ENCODE peak calls at places on chromosomes 2 and 18, in six cellular contexts. N is sigmoid colon, O is spleen, Y is GM23338, Z is prostate gland, T is GM12878. F is an unnamed sample.

GRCh38 chr2:230153390-230153976 is 66.3 kb downstream of the SP110 start:
- DNase-seq in N (no peak), O (no peak), Y (no peak), Z (no peak), T (no peak), F (no peak)

GRCh38 chr18:44823782-44824181 is 143.1 kb downstream of the SETBP1 start:
- DNase-seq in N (no peak), O (no peak), Y (no peak), Z (no peak), T (no peak), F (no peak)

GRCh38 chr2:216596234-216596985 is 36.8 kb upstream of the IGFBP2 start:
- DNase-seq in N (no peak), O (no peak), Y (no peak), Z (no peak), T (no peak), F (no peak)

GRCh38 chr2:8923173-8923572 is 80.3 kb downstream of the MBOAT2 start:
- DNase-seq in N (no peak), O (no peak), Y (no peak), Z (no peak), T (no peak), F (no peak)

GRCh38 chr2:11562011-11562410 is 28.2 kb downstream of the GREB1 start:
- DNase-seq in N (no peak), O (no peak), Y (no peak), Z (no peak), T (no peak), F (no peak)

GRCh38 chr2:204313256-204313655 is 232.0 kb upstream of the PARD3B start:
- DNase-seq in N (no peak), O (no peak), Y (peak; percentile 41), Z (no peak), T (no peak), F (no peak)

GRCh38 chr2:29033172-29033571 is 41.2 kb downstream of the PCARE start:
- DNase-seq in N (no peak), O (no peak), Y (peak; percentile 52), Z (no peak), T (no peak), F (no peak)

GRCh38 chr2:162333968-162334367 is 10.0 kb upstream of the GCA start:
- DNase-seq in N (no peak), O (no peak), Y (peak; percentile 66), Z (no peak), T (no peak), F (peak; percentile 51)

GRCh38 chr2:230757476-230757875 is 44.8 kb downstream of the CAB39 start:
- DNase-seq in N (no peak), O (no peak), Y (no peak), Z (no peak), T (no peak), F (no peak)

GRCh38 chr2:215624423-215624829 is 188.6 kb upstream of the FN1 start:
- DNase-seq in N (peak; percentile 92), O (no peak), Y (peak; percentile 22), Z (peak; percentile 45), T (no peak), F (peak; percentile 29)

GRCh38 chr2:23367760-23368159 is 17.2 kb upstream of the KLHL29 start:
- DNase-seq in N (no peak), O (no peak), Y (no peak), Z (no peak), T (no peak), F (no peak)

GRCh38 chr2:70962211-70962884 is 16.1 kb upstream of the ANKRD53 start:
- DNase-seq in N (no peak), O (no peak), Y (no peak), Z (no peak), T (no peak), F (no peak)

GRCh38 chr2:142722569-142722968 is 154.9 kb upstream of the KYNU start:
- DNase-seq in N (no peak), O (no peak), Y (no peak), Z (no peak), T (no peak), F (no peak)

GRCh38 chr2:228938629-228939028 is 332.5 kb downstream of the PID1 start:
- DNase-seq in N (no peak), O (no peak), Y (no peak), Z (no peak), T (no peak), F (no peak)

GRCh38 chr2:189149981-189150380 is 29.6 kb downstream of the COL5A2 start:
- DNase-seq in N (no peak), O (no peak), Y (no peak), Z (no peak), T (no peak), F (no peak)

GRCh38 chr2:174688079-174688478 is 76.2 kb downstream of the CHRNA1 start:
- DNase-seq in N (no peak), O (no peak), Y (no peak), Z (no peak), T (no peak), F (no peak)

GRCh38 chr2:64698668-64699444 is 45.1 kb upstream of the SERTAD2 start:
- DNase-seq in N (no peak), O (no peak), Y (no peak), Z (no peak), T (peak; percentile 83), F (no peak)

GRCh38 chr2:108635630-108636354 is 83.5 kb upstream of the RANBP2 start:
- DNase-seq in N (no peak), O (no peak), Y (no peak), Z (no peak), T (no peak), F (no peak)

GRCh38 chr18:22277758-22278157 is 108.4 kb downstream of the GATA6 start:
- DNase-seq in N (no peak), O (no peak), Y (no peak), Z (no peak), T (no peak), F (no peak)

GRCh38 chr18:48412339-48412929 is 3.3 kb upstream of the ZBTB7C start:
- DNase-seq in N (no peak), O (no peak), Y (peak; percentile 91), Z (no peak), T (no peak), F (peak; percentile 19)

GRCh38 chr18:58576641-58577251 is 52.1 kb downstream of the ALPK2 start:
- DNase-seq in N (no peak), O (no peak), Y (no peak), Z (no peak), T (no peak), F (no peak)

GRCh38 chr2:38620282-38620977 is 17.7 kb upstream of the HNRNPLL start:
- DNase-seq in N (no peak), O (no peak), Y (no peak), Z (no peak), T (no peak), F (no peak)

GRCh38 chr2:236963631-236964030 is 122.1 kb upstream of the COPS8 start:
- DNase-seq in N (peak; percentile 49), O (no peak), Y (no peak), Z (no peak), T (no peak), F (no peak)

GRCh38 chr2:179440642-179441251 is 176.1 kb upstream of the SESTD1 start:
- DNase-seq in N (no peak), O (no peak), Y (peak; percentile 78), Z (no peak), T (no peak), F (no peak)

GRCh38 chr2:196587061-196587460 is 52.5 kb upstream of the CCDC150 start:
- DNase-seq in N (no peak), O (no peak), Y (no peak), Z (no peak), T (no peak), F (no peak)

GRCh38 chr2:43239981-43240761 is 13.8 kb upstream of the ZFP36L2 start:
- DNase-seq in N (no peak), O (no peak), Y (peak; percentile 67), Z (no peak), T (no peak), F (no peak)

GRCh38 chr2:209451209-209451822 is 27.5 kb downstream of the MAP2 start:
- DNase-seq in N (no peak), O (no peak), Y (peak; percentile 65), Z (no peak), T (no peak), F (no peak)

GRCh38 chr2:119523383-119523958 is 812 bp downstream of the SCTR start:
- DNase-seq in N (no peak), O (no peak), Y (no peak), Z (no peak), T (no peak), F (no peak)
- H3K4me1 ChIP-seq in N (peaks cover 25% of the 10 kb centered on the region), O (no peaks in the 10 kb centered on the region), Y (peaks cover 29% of the 10 kb centered on the region), Z (no peaks in the 10 kb centered on the region), T (no peaks in the 10 kb centered on the region), F (peaks cover 3% of the 10 kb centered on the region)

GRCh38 chr2:238427435-238428162 is 872 bp downstream of the ASB1 start:
- DNase-seq in N (no peak), O (peak; percentile 88), Y (no peak), Z (no peak), T (no peak), F (no peak)
- TF ChIP-seq POLR2AphosphoS5 in N (no peak), O (no peak), Y (no peak), Z (no peak), T (no peak), F (no peak)

GRCh38 chr2:47277987-47278386 is 122.9 kb upstream of the STPG4 start:
- DNase-seq in N (no peak), O (no peak), Y (no peak), Z (no peak), T (no peak), F (no peak)

GRCh38 chr2:47283687-47284086 is 119.3 kb upstream of the MSH2 start:
- DNase-seq in N (no peak), O (no peak), Y (no peak), Z (no peak), T (no peak), F (no peak)

GRCh38 chr2:47277187-47277586 is 122.1 kb upstream of the STPG4 start:
- DNase-seq in N (no peak), O (no peak), Y (no peak), Z (no peak), T (no peak), F (no peak)

DNA sequence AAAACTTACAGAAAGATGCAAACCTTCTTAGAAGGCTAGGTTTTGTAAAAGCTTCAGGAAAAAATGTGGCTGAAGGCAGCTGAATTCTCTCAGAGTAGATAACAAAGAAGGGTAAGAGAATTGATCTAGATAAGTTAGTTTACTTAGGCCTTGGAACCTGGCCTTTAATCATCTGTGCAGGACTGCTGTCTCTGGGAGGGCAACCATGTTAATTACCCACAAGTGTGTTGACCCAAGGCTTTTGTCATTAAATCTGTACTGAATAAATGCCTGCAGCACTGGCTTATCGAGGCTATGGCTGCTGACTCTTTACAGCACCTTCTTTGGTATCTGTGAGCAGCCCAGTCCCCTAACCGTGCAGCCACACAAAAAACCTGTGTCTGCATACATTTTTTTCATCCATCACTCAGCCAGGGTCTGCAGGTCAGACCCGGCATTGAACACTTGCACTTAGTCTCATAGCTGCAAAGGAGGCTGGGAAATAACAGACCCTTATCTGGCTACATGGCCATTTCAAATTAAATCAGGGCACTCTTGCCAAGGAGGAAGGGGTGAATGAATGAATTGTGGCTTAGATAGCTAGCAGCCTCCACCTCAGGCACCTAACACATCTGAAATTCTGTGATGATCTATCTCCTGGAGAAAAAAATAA is 120.2 kb upstream of the MSH2 start:
- DNase-seq in N (no peak), O (no peak), Y (no peak), Z (no peak), T (no peak), F (no peak)
- H3K4me1 ChIP-seq in N (peaks cover 10% of the 10 kb centered on the region), O (no peaks in the 10 kb centered on the region), Y (no peaks in the 10 kb centered on the region), Z (no peaks in the 10 kb centered on the region), T (no peaks in the 10 kb centered on the region), F (no peaks in the 10 kb centered on the region)

DNA sequence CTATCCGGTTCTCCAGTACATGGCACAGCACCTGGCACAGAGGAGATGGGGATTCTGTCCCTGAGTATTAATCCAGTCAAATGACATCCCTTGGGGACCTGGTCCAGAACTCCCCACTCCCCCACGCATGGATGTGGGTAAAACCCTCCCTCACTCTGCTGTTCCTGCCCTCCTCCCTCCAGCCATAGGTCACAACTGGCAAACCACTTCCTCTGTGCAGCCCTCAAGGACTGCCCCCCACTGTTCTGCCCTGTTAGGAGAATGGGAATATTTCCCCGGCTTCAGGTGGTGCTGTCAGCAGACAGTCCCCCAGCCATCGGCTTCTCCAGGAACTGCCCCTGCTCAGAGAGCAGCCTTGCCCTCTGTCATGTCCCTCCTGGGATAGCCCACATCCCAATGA is 1.5 kb upstream of the TFCP2L1 start:
- DNase-seq in N (no peak), O (no peak), Y (no peak), Z (no peak), T (no peak), F (no peak)
- TF ChIP-seq POLR2AphosphoS5 in N (no peak), O (no peak), Y (no peak), Z (no peak), T (no peak), F (no peak)